ENCODE peak calls at places on chromosomes 1 and 21, in nine cellular contexts. N is type B pancreatic cell, S is AG04450, M is tibial artery, G is fibroblast of lung, J is astrocyte of the spinal cord, B is GM12865, Z is PC-9, K is nephron progenitor cell. D is an unnamed sample.

GRCh38 chr1:38613996-38614395 is 245.6 kb downstream of the RRAGC start:
- DNase-seq in J (no peak), G (no peak), N (no peak), K (no peak), Z (no peak), M (no peak), B (no peak), S (no peak), D (no peak)

GRCh38 chr1:242523968-242524570 is 428 bp downstream of the PLD5 start:
- DNase-seq in S (no peak), Z (no peak), K (peak), J (peak), G (peak), B (no peak), M (no peak), N (peak), D (peak)

GRCh38 chr1:22171951-22172715 is 29.2 kb upstream of the WNT4 start:
- DNase-seq in Z (no peak), K (no peak), S (no peak), G (no peak), J (no peak), B (no peak), N (no peak), M (no peak), D (no peak)

GRCh38 chr21:36788116-36788515 is 89.2 kb downstream of the SIM2 start:
- DNase-seq in S (no peak), Z (peak), M (no peak), B (no peak), N (no peak), K (no peak), J (no peak), G (no peak), D (no peak)

GRCh38 chr1:115781343-115781742 is 12.8 kb upstream of the CASQ2 start:
- DNase-seq in Z (no peak), B (no peak), G (peak), K (no peak), N (no peak), S (no peak), J (peak), M (no peak), D (no peak)

GRCh38 chr21:15289896-15290841 is 225.4 kb upstream of the NRIP1 start:
- DNase-seq in N (peak), J (no peak), M (no peak), K (peak), B (peak), S (no peak), G (no peak), Z (no peak), D (no peak)

GRCh38 chr1:236994450-236994849 is 9.8 kb downstream of the MT1HL1 start:
- DNase-seq in J (no peak), G (no peak), B (no peak), Z (no peak), M (no peak), K (no peak), S (no peak), N (no peak), D (no peak)

GRCh38 chr21:43809346-43809799 is 20.0 kb downstream of the RRP1 start:
- DNase-seq in K (no peak), G (no peak), B (no peak), S (no peak), J (no peak), Z (no peak), M (no peak), N (no peak), D (no peak)

GRCh38 chr1:184260382-184260781 is 126.4 kb upstream of the C1orf21 start:
- DNase-seq in J (peak), N (no peak), Z (no peak), K (no peak), S (peak), B (no peak), M (no peak), G (peak), D (no peak)

GRCh38 chr1:160558679-160559078 is 20.6 kb downstream of the CD84 start:
- DNase-seq in J (no peak), S (no peak), G (no peak), N (no peak), M (no peak), B (no peak), K (no peak), Z (no peak), D (no peak)

GRCh38 chr21:42058631-42059111 is 12.4 kb upstream of the UMODL1 start:
- DNase-seq in J (no peak), N (no peak), Z (no peak), G (no peak), B (no peak), S (no peak), M (no peak), K (no peak), D (no peak)

GRCh38 chr1:183043872-183044859 is 20.9 kb downstream of the LAMC1 start:
- DNase-seq in Z (no peak), G (peak), B (no peak), S (peak), N (no peak), M (no peak), J (peak), K (no peak), D (no peak)

GRCh38 chr1:23756676-23757075 is 13.4 kb downstream of the ELOA start:
- DNase-seq in S (no peak), K (no peak), B (no peak), M (no peak), N (no peak), Z (no peak), G (peak), J (peak), D (no peak)

GRCh38 chr1:53043271-53043670 is 18.7 kb upstream of the PODN start:
- DNase-seq in B (no peak), M (no peak), S (peak), G (peak), K (no peak), N (no peak), Z (no peak), J (peak), D (no peak)

GRCh38 chr1:1042831-1043230 is 22.9 kb downstream of the AGRN start:
- DNase-seq in G (no peak), N (no peak), S (no peak), Z (no peak), K (no peak), B (no peak), J (no peak), M (no peak), D (no peak)

GRCh38 chr1:179955731-179956130 is 1.1 kb downstream of the CEP350 start:
- DNase-seq in G (no peak), J (no peak), B (no peak), Z (no peak), N (no peak), S (no peak), K (no peak), M (no peak), D (no peak)

GRCh38 chr1:172108494-172108893 is 267.2 kb downstream of the DNM3 start:
- DNase-seq in M (no peak), K (no peak), S (no peak), Z (no peak), G (no peak), B (no peak), N (no peak), J (no peak), D (no peak)

GRCh38 chr1:43348343-43348808 is 10.4 kb upstream of the CDC20 start:
- DNase-seq in G (no peak), K (no peak), S (no peak), M (peak), B (no peak), Z (no peak), J (no peak), N (no peak), D (no peak)

GRCh38 chr1:36888811-36889477 is 145.4 kb downstream of the GRIK3 start:
- DNase-seq in J (no peak), G (no peak), N (peak), M (no peak), Z (no peak), K (no peak), S (no peak), B (no peak), D (no peak)

GRCh38 chr21:45302082-45303061 is 14.7 kb upstream of the POFUT2 start:
- DNase-seq in N (no peak), Z (no peak), M (peak), J (peak), S (no peak), G (no peak), K (no peak), B (no peak), D (no peak)

GRCh38 chr21:44773291-44773932 is 28.2 kb downstream of the UBE2G2 start:
- DNase-seq in G (no peak), Z (no peak), M (no peak), J (peak), K (peak), N (peak), B (no peak), S (no peak), D (no peak)

GRCh38 chr1:201264072-201264471 is 19.2 kb upstream of the PKP1 start:
- DNase-seq in N (peak), Z (no peak), G (no peak), B (no peak), J (no peak), S (no peak), M (no peak), K (no peak), D (no peak)

GRCh38 chr1:3307359-3307758 is 147.1 kb upstream of the ARHGEF16 start:
- DNase-seq in K (no peak), J (no peak), G (no peak), Z (no peak), M (no peak), S (no peak), B (no peak), N (no peak), D (no peak)

GRCh38 chr1:10105484-10105883 is 72.7 kb downstream of the UBE4B start:
- DNase-seq in N (no peak), B (no peak), M (no peak), J (no peak), K (no peak), Z (no peak), S (no peak), G (no peak), D (no peak)

GRCh38 chr1:54228638-54229079 is 28.7 kb downstream of the MRPL37 start:
- DNase-seq in B (no peak), Z (no peak), G (no peak), M (no peak), S (no peak), N (no peak), K (no peak), J (no peak), D (no peak)

GRCh38 chr1:211145944-211146343 is 12.0 kb upstream of the KCNH1 start:
- DNase-seq in Z (peak), M (no peak), G (no peak), K (no peak), S (no peak), B (no peak), J (no peak), N (no peak), D (no peak)

GRCh38 chr1:234782821-234783220 is 172.8 kb upstream of the IRF2BP2 start:
- DNase-seq in G (no peak), K (no peak), B (no peak), M (no peak), N (peak), S (no peak), J (no peak), Z (no peak), D (no peak)

GRCh38 chr1:6033986-6034749 is 11.5 kb upstream of the KCNAB2 start:
- DNase-seq in Z (peak), S (no peak), B (peak), M (no peak), K (peak), G (no peak), J (no peak), N (no peak), D (no peak)

GRCh38 chr21:28336299-28336698 is 656.4 kb downstream of the LTN1 start:
- DNase-seq in J (peak), G (peak), M (no peak), S (peak), N (no peak), B (peak), K (no peak), Z (peak), D (no peak)
- TF ChIP-seq CTCF in J (peak), G (peak), M (peak), S (peak), N (peak), B (no peak), K (no peak), Z (peak), D (no peak)

GRCh38 chr1:174258148-174258550 is 98.8 kb downstream of the RABGAP1L start:
- DNase-seq in B (peak), Z (peak), G (peak), K (peak), N (no peak), J (peak), M (no peak), S (peak), D (no peak)
- TF ChIP-seq CTCF in B (peak), Z (peak), G (peak), K (peak), N (peak), J (peak), M (peak), S (peak), D (no peak)

GRCh38 chr1:25808481-25809244 is 8.7 kb downstream of the SELENON start:
- DNase-seq in M (peak), S (no peak), J (no peak), G (no peak), Z (no peak), N (no peak), B (no peak), K (no peak), D (no peak)

GRCh38 chr1:25810341-25811299 is 9.1 kb upstream of the MTFR1L start:
- DNase-seq in N (peak), Z (peak), M (peak), J (peak), B (peak), G (no peak), S (no peak), K (peak), D (peak)

GRCh38 chr1:25811384-25812082 is 8.2 kb upstream of the MTFR1L start:
- DNase-seq in B (no peak), G (no peak), J (no peak), Z (no peak), N (no peak), M (no peak), S (no peak), K (no peak), D (no peak)

GRCh38 chr1:25809283-25809926 is 9.4 kb downstream of the SELENON start:
- DNase-seq in S (no peak), G (no peak), K (no peak), M (peak), B (peak), N (no peak), J (no peak), Z (no peak), D (no peak)

DNA sequence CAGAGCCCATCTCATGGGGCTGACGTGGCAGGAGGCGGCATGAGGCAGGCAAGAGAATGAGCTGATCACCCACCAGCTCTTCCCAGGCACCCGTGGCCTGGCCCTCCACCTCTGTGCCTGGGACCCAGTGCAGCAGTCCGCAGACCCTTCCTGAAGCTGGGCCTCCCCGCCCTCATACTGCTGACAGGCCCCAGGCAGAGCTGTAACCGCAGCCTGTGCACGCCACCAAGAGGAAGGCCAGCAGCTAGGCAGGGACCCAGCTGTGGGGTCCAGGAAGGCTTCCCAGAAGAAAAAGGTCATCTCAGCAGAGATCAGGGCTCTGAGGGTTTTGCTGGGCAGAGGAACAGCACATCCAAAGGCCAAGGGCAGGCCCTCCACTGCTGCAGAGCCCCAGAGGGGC is 9.8 kb upstream of the MTFR1L start:
- DNase-seq in K (no peak), G (no peak), Z (no peak), B (no peak), M (no peak), S (no peak), N (no peak), J (no peak), D (no peak)
- TF ChIP-seq CTCF in K (no peak), G (no peak), Z (no peak), B (no peak), M (no peak), S (no peak), N (no peak), J (peak), D (no peak)

GRCh38 chr1:45687753-45688737 is at the start of gene TMEM69:
- DNase-seq in K (peak), B (peak), Z (peak), G (peak), N (peak), S (peak), M (peak), J (peak), D (peak)
- TF ChIP-seq CTCF in K (no peak), B (peak), Z (peak), G (no peak), N (peak), S (peak), M (peak), J (peak), D (no peak)

D was measured in activated B cell treated with CpG ODN at 0.5 μM for 24 hours.